ENCODE peak calls at places on chromosomes 6 and 20, in four cellular contexts. M, D, G and Z are unnamed samples.

GRCh38 chr20:6818033-6818808 is 50.7 kb downstream of the BMP2 start:
- DNase-seq in M (no peak), D (no peak), G (peak), Z (no peak)

GRCh38 chr20:39107741-39108140 is 145.6 kb downstream of the DHX35 start:
- DNase-seq in M (no peak), D (no peak), G (no peak), Z (no peak)

GRCh38 chr20:4869290-4870193 is 131.8 kb downstream of the SLC23A2 start:
- DNase-seq in M (no peak), D (no peak), G (no peak), Z (no peak)

GRCh38 chr6:152167639-152168603 is 360.4 kb downstream of the ESR1 start:
- DNase-seq in M (no peak), D (no peak), G (no peak), Z (no peak)

GRCh38 chr20:14336667-14337066 is 745 bp downstream of the FLRT3 start:
- DNase-seq in M (no peak), D (no peak), G (peak), Z (peak)

GRCh38 chr6:157885876-157886275 is 62.8 kb downstream of the SNX9 start:
- DNase-seq in M (no peak), D (peak), G (no peak), Z (no peak)

GRCh38 chr6:111096246-111096645 is 8.9 kb downstream of the SLC16A10 start:
- DNase-seq in M (no peak), D (peak), G (no peak), Z (no peak)

GRCh38 chr6:104325341-104326172 is 534.2 kb downstream of the HACE1 start:
- DNase-seq in M (no peak), D (peak), G (peak), Z (peak)

GRCh38 chr6:134245041-134245440 is 72.9 kb downstream of the SGK1 start:
- DNase-seq in M (no peak), D (no peak), G (no peak), Z (no peak)

GRCh38 chr6:169959129-169960002 is 207.9 kb downstream of the ERMARD start:
- DNase-seq in M (peak), D (no peak), G (no peak), Z (peak)

GRCh38 chr6:38262609-38263008 is 377.1 kb downstream of the BTBD9 start:
- DNase-seq in M (no peak), D (no peak), G (no peak), Z (no peak)

GRCh38 chr6:157596886-157597285 is 215.9 kb downstream of the ZDHHC14 start:
- DNase-seq in M (no peak), D (no peak), G (no peak), Z (no peak)

GRCh38 chr6:8243462-8243861 is 141.1 kb upstream of the EEF1E1 start:
- DNase-seq in M (no peak), D (no peak), G (peak), Z (no peak)

GRCh38 chr20:13279171-13279570 is 58.1 kb downstream of the ISM1 start:
- DNase-seq in M (no peak), D (no peak), G (no peak), Z (no peak)

GRCh38 chr6:159074866-159075265 is 30.1 kb upstream of the TAGAP start:
- DNase-seq in M (no peak), D (no peak), G (no peak), Z (no peak)